ENCODE peak calls at places on chromosomes 16 and 17, in seven cellular contexts. G is spleen, M is endothelial cell of umbilical vein, Q is K562, E is esophagus muscularis mucosa, B is GM23338, Z is upper lobe of left lung. U is an unnamed sample.

GRCh38 chr17:8922451-8922850 is 43.1 kb downstream of the PIK3R5 start:
- DNase-seq in G (no peak), M (no peak), Q (no peak), E (peak; percentile 55), B (no peak), Z (no peak), U (no peak)

GRCh38 chr16:64159986-64160385 is 961.9 kb downstream of the CDH11 start:
- DNase-seq in G (no peak), M (no peak), Q (no peak), E (no peak), B (no peak), Z (no peak), U (no peak)

GRCh38 chr16:58628845-58629680 is 563 bp downstream of the CNOT1 start:
- DNase-seq in G (peak; percentile 94), M (peak; percentile 49), Q (peak; percentile 42), E (peak; percentile 93), B (peak; percentile 50), Z (peak; percentile 86), U (peak; percentile 59)

GRCh38 chr17:31269178-31269577 is 27.9 kb downstream of the OMG start:
- DNase-seq in G (no peak), M (no peak), Q (no peak), E (no peak), B (no peak), Z (no peak), U (no peak)

GRCh38 chr17:29045734-29046133 is 2.8 kb downstream of the PIPOX start:
- DNase-seq in G (no peak), M (no peak), Q (no peak), E (no peak), B (no peak), Z (no peak), U (no peak)

GRCh38 chr17:28725166-28725659 is 820 bp downstream of the TLCD1 start:
- DNase-seq in G (no peak), M (peak; percentile 38), Q (peak; percentile 52), E (no peak), B (peak; percentile 34), Z (no peak), U (no peak)

GRCh38 chr16:53726625-53727024 is 22.7 kb downstream of the FTO start:
- DNase-seq in G (no peak), M (no peak), Q (peak; percentile 24), E (no peak), B (no peak), Z (no peak), U (no peak)

GRCh38 chr17:42679001-42679491 is 2.3 kb upstream of the PLEKHH3 start:
- DNase-seq in G (no peak), M (peak; percentile 28), Q (peak; percentile 64), E (no peak), B (peak; percentile 67), Z (peak; percentile 76), U (no peak)

GRCh38 chr16:85750827-85751641 is at the start of gene C16orf74:
- DNase-seq in G (peak; percentile 89), M (peak; percentile 34), Q (peak; percentile 75), E (no peak), B (peak; percentile 69), Z (peak; percentile 39), U (no peak)

GRCh38 chr16:2043980-2044451 is 3.6 kb downstream of the NTHL1 start:
- DNase-seq in G (no peak), M (peak; percentile 69), Q (no peak), E (no peak), B (no peak), Z (peak; percentile 89), U (no peak)

GRCh38 chr17:45230410-45230786 is 8.7 kb downstream of the FMNL1 start:
- DNase-seq in G (no peak), M (no peak), Q (no peak), E (no peak), B (no peak), Z (no peak), U (no peak)

GRCh38 chr17:80433916-80434666 is 19.1 kb downstream of the ENDOV start:
- DNase-seq in G (no peak), M (no peak), Q (no peak), E (no peak), B (no peak), Z (no peak), U (no peak)

GRCh38 chr17:78322858-78323455 is 36.9 kb downstream of the SOCS3 start:
- DNase-seq in G (no peak), M (no peak), Q (no peak), E (no peak), B (no peak), Z (no peak), U (no peak)

GRCh38 chr17:55281592-55282378 is 17.0 kb downstream of the HLF start:
- DNase-seq in G (no peak), M (no peak), Q (no peak), E (no peak), B (no peak), Z (no peak), U (no peak)

GRCh38 chr16:72983241-72983640 is 64.7 kb downstream of the ZFHX3 start:
- DNase-seq in G (no peak), M (no peak), Q (no peak), E (no peak), B (no peak), Z (no peak), U (no peak)

GRCh38 chr17:75091855-75092327 is 4.1 kb downstream of the SLC16A5 start:
- DNase-seq in G (no peak), M (no peak), Q (peak; percentile 72), E (no peak), B (no peak), Z (no peak), U (no peak)

GRCh38 chr16:69187891-69188451 is 1.0 kb downstream of the SNTB2 start:
- DNase-seq in G (peak; percentile 82), M (peak; percentile 67), Q (peak; percentile 41), E (no peak), B (peak; percentile 50), Z (peak; percentile 49), U (no peak)

GRCh38 chr17:3565143-3565542 is 7.5 kb upstream of the TRPV3 start:
- DNase-seq in G (no peak), M (no peak), Q (no peak), E (no peak), B (no peak), Z (no peak), U (no peak)

GRCh38 chr16:83403751-83404150 is 404.0 kb upstream of the HSBP1 start:
- DNase-seq in G (no peak), M (no peak), Q (no peak), E (no peak), B (no peak), Z (no peak), U (no peak)

GRCh38 chr17:5122586-5123342 is 6.9 kb downstream of the USP6 start:
- DNase-seq in G (peak; percentile 68), M (no peak), Q (no peak), E (no peak), B (peak; percentile 67), Z (no peak), U (peak; percentile 43)

DNA sequence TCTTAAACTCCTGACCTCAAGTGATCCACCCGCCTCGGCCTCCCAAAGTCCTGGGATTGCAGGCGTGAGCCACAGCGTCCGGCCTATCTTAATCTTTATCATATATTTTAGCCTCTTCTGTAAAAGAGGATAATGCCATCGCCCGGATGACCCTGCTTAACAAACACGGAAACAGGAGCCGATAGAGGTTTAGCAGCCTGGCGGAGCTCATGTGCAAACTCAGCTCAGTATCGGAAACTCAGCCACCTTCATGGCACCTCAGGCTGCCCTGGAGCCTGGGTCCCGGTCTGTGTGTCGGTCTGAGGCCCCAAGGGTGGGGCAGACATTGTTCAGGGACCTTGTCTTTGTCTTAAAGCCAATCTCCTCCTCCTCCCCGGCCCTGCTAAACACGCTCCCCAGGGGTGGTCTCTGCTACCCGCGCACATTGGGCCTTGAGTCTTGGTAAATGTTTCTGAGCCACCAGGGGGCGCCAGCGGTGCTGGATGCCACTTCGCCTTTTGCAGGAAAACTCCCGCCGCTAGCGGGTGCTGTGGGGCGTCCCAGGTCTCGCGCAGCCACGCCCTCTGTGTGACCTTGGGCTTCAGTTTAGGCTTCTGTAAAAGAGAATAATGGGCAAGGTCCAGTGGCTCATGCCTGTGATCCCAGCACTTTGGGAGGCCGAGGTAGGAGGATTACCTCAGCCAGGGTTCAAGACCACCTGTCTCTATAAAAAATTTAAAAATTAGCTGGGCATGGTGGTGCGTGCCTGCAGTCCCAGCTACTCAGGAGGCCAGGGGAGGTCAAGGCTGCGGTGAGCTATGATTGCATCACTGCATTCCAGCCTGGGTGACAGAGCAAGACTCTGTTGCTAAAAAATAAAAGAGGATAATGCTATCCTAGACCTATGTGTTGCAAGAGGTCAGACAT is 2.7 kb downstream of the CETP start:
- DNase-seq in G (peak; percentile 99), M (peak; percentile 74), Q (peak; percentile 85), E (peak; percentile 95), B (peak; percentile 97), Z (peak; percentile 95), U (peak; percentile 35)
- H3K36me3 ChIP-seq in G (no peaks in the 10 kb centered on the region), M (no peaks in the 10 kb centered on the region), Q (no peaks in the 10 kb centered on the region), E (no peaks in the 10 kb centered on the region), B (no peaks in the 10 kb centered on the region), Z (no peaks in the 10 kb centered on the region), U (no peaks in the 10 kb centered on the region)

GRCh38 chr16:19439483-19439882 is 21.8 kb downstream of the TMC5 start:
- DNase-seq in G (no peak), M (no peak), Q (no peak), E (no peak), B (no peak), Z (no peak), U (no peak)
- TF ChIP-seq POLR2AphosphoS5 in G (no peak), M (no peak), Q (no peak), E (no peak), B (no peak), Z (no peak), U (no peak)

GRCh38 chr16:78743556-78743955 is 644.1 kb downstream of the WWOX start:
- DNase-seq in G (no peak), M (no peak), Q (no peak), E (no peak), B (no peak), Z (no peak), U (no peak)

GRCh38 chr16:78745491-78746019 is 646.1 kb downstream of the WWOX start:
- DNase-seq in G (no peak), M (no peak), Q (no peak), E (no peak), B (no peak), Z (no peak), U (no peak)

GRCh38 chr16:78744796-78745464 is 645.5 kb downstream of the WWOX start:
- DNase-seq in G (no peak), M (no peak), Q (no peak), E (no peak), B (no peak), Z (no peak), U (no peak)

GRCh38 chr16:78742501-78743283 is 643.2 kb downstream of the WWOX start:
- DNase-seq in G (peak; percentile 86), M (no peak), Q (peak; percentile 42), E (no peak), B (no peak), Z (peak; percentile 45), U (no peak)

GRCh38 chr16:78744099-78744498 is 644.6 kb downstream of the WWOX start:
- DNase-seq in G (no peak), M (no peak), Q (no peak), E (no peak), B (no peak), Z (no peak), U (no peak)
- H3K27me3 ChIP-seq in G (no peaks in the 10 kb centered on the region), M (no peaks in the 10 kb centered on the region), Q (no peaks in the 10 kb centered on the region), E (no peaks in the 10 kb centered on the region), B (no peaks in the 10 kb centered on the region), Z (no peaks in the 10 kb centered on the region), U (no peaks in the 10 kb centered on the region)

DNA sequence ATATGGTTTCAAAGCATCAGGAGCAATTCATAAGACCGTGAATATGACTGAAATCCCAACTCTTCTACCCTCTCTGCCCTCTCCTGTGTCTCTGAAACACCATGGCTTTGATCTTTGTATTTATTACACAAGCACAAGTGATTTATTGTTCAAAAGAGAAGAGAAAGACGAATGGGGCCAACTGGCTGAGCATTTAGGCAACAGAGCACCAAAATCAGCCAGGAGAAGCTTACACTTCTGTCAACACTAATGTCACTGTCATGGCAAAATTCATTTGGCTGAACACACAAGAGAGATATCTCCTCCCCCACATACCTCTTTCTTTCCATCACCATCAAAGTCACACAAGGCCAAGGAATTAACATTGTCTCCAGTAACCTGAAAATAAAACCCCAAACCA is 9.3 kb downstream of the BBS2 start:
- DNase-seq in G (no peak), M (no peak), Q (no peak), E (no peak), B (no peak), Z (no peak), U (no peak)
- H3K36me3 ChIP-seq in G (peaks cover 74% of the 10 kb centered on the region), M (peaks cover 4% of the 10 kb centered on the region), Q (no peaks in the 10 kb centered on the region), E (peaks cover 67% of the 10 kb centered on the region), B (no peaks in the 10 kb centered on the region), Z (peaks cover 55% of the 10 kb centered on the region), U (no peaks in the 10 kb centered on the region)

U was measured in breast epithelium.